ENCODE peak calls at places on chromosomes 1 and 21, in four cellular contexts. V is gastrocnemius medialis, Z is neural progenitor cell, B is BE2C. H is an unnamed sample.

GRCh38 chr1:28246427-28246832 is 10.5 kb downstream of the ATP5IF1 start:
- DNase-seq in V (no peak), B (no peak), Z (no peak), H (no peak)

GRCh38 chr1:8797230-8797629 is 20.2 kb downstream of the RERE start:
- DNase-seq in Z (no peak), B (no peak), V (no peak), H (no peak)

GRCh38 chr21:31714741-31715365 is 17.1 kb downstream of the SCAF4 start:
- DNase-seq in Z (no peak), V (no peak), B (no peak), H (no peak)

GRCh38 chr1:44031051-44031899 is at the start of gene SLC6A9:
- DNase-seq in V (no peak), B (peak; percentile 24), Z (peak; percentile 86), H (no peak)

GRCh38 chr1:119978018-119978505 is 81.7 kb upstream of the ADAM30 start:
- DNase-seq in B (no peak), V (no peak), Z (no peak), H (no peak)

GRCh38 chr1:244212792-244213475 is 161.9 kb downstream of the ZBTB18 start:
- DNase-seq in V (no peak), Z (no peak), B (no peak), H (no peak)

GRCh38 chr1:33515112-33515511 is 42.7 kb downstream of the ZSCAN20 start:
- DNase-seq in Z (no peak), V (no peak), B (no peak), H (no peak)

GRCh38 chr1:67645495-67646144 is 39.4 kb upstream of the GADD45A start:
- DNase-seq in V (peak; percentile 13), Z (peak; percentile 49), B (peak; percentile 69), H (peak; percentile 78)

GRCh38 chr1:91450260-91450659 is 45.6 kb upstream of the HFM1 start:
- DNase-seq in B (no peak), Z (no peak), V (no peak), H (no peak)

GRCh38 chr1:20069932-20070331 is at the start of gene PLA2G5:
- DNase-seq in B (no peak), V (peak; percentile 18), Z (peak; percentile 26), H (peak; percentile 92)

GRCh38 chr1:219149185-219149584 is 24.5 kb upstream of the LYPLAL1 start:
- DNase-seq in B (no peak), Z (no peak), V (no peak), H (no peak)

GRCh38 chr1:163170331-163170730 is 32.4 kb downstream of the RGS5 start:
- DNase-seq in B (no peak), V (no peak), Z (no peak), H (no peak)

GRCh38 chr1:215459136-215459535 is 108.0 kb upstream of the KCTD3 start:
- DNase-seq in B (no peak), Z (peak; percentile 4), V (no peak), H (no peak)

GRCh38 chr1:35470964-35471613 is 86.1 kb downstream of the KIAA0319L start:
- DNase-seq in Z (peak; percentile 12), B (no peak), V (no peak), H (no peak)

GRCh38 chr1:78840447-78841251 is 165.9 kb downstream of the ADGRL4 start:
- DNase-seq in Z (peak; percentile 68), V (no peak), B (no peak), H (no peak)

GRCh38 chr1:78843111-78843908 is 163.2 kb downstream of the ADGRL4 start:
- DNase-seq in Z (no peak), B (no peak), V (no peak), H (no peak)

GRCh38 chr1:78834201-78834741 is 172.3 kb downstream of the ADGRL4 start:
- DNase-seq in B (no peak), Z (no peak), V (no peak), H (no peak)

GRCh38 chr1:78836736-78837135 is 169.8 kb downstream of the ADGRL4 start:
- DNase-seq in V (no peak), B (no peak), Z (no peak), H (no peak)

GRCh38 chr1:78839704-78840277 is 166.7 kb downstream of the ADGRL4 start:
- DNase-seq in B (no peak), Z (peak; percentile 60), V (no peak), H (no peak)
- TF ChIP-seq CTCF in B (peak; percentile 40), Z (peak; percentile 86), V (peak; percentile 46), H (no peak)

DNA sequence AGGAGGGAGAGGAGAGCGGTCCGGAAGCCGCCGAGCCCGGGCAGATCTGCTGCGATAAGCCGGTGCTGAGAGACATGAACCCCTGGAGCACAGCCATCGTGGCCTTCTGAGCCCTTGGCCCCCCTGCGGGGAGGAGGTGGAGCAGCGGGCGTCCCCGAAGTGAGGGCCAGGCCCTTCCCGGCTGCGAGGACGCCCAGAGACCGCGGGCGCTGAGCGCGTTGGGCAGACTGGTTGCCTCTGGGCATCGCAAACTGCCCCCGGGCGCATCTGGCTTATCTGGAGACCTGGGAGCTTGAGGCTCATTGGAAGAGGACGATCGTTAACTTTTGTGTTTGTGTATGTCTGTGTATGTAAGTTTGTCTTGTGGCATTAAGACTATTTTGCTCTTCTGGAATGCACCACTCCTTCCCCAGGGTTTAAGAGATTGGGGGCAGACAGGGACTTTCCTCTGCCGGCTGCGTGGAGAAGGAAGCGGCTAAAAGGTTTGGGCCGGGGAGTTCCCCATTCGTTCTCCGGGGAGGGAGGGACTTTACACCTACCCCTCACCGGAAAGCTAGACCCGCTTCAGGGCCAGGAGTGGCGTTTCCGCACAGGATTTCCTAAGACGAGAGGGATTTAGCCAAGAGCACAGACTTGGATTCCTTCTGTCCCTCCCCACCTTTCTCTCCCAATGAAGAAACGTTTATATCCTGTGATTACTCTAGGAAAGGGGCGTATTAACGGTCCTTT is 1.4 kb downstream of the IER5 start:
- DNase-seq in B (peak; percentile 68), V (peak; percentile 75), Z (peak; percentile 76), H (peak; percentile 71)
- H3K9me3 ChIP-seq in B (no peaks in the 10 kb centered on the region), V (no peaks in the 10 kb centered on the region), Z (no peaks in the 10 kb centered on the region), H (no peaks in the 10 kb centered on the region)

DNA sequence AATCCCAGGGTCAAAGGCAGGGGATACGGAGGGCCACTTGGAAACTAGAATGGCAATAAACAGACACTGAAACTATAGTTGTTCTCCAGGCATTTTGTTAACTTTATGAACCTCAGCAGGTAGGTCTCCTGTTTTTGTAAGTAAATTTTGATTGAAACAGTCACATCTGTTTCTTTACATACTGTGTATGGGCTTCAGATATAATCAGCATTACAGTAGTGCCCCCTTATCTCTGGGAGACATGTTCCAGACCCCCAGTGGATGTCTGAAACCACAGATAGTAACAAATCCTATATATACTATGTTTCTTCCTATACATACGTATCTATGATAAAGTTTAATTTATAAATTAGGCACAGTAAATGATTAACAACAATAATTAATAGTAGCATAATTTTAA is 11.5 kb downstream of the STIL start:
- DNase-seq in Z (no peak), V (no peak), B (no peak), H (no peak)
- TF ChIP-seq CTCF in Z (no peak), V (no peak), B (no peak), H (no peak)

GRCh38 chr1:48329489-48329888 is 107.0 kb downstream of the SLC5A9 start:
- DNase-seq in Z (no peak), V (no peak), B (no peak), H (no peak)
- H3K9me3 ChIP-seq in Z (no peaks in the 10 kb centered on the region), V (peaks cover 10% of the 10 kb centered on the region), B (no peaks in the 10 kb centered on the region), H (no peaks in the 10 kb centered on the region)

DNA sequence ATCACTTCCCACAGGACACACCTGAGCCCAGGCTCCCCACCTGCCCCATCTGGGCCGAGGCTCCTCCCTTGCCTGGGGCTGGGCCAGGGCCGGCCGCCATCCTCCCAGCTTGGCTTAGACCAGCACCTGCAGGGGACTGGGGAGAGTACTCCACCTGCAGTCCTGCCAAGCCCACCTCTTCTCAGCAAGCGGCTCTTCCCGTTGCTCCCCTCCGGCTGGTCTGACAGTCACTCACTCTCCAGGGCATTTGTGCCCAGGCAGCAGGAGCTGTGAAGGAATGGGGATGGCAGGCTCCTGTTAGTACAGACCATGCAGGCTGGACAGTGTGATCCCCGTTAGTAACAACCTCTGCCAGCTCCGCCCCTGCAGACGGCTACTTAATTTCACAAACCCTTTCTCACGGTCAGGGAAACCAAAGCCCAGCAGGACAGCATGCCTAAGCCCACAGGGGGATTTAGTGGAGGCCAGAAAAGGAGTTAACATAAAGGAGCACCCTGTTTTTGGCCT is at the start of gene FYB2:
- DNase-seq in B (no peak), Z (peak; percentile 78), V (peak; percentile 4), H (no peak)
- TF ChIP-seq CTCF in B (no peak), Z (no peak), V (no peak), H (no peak)

DNA sequence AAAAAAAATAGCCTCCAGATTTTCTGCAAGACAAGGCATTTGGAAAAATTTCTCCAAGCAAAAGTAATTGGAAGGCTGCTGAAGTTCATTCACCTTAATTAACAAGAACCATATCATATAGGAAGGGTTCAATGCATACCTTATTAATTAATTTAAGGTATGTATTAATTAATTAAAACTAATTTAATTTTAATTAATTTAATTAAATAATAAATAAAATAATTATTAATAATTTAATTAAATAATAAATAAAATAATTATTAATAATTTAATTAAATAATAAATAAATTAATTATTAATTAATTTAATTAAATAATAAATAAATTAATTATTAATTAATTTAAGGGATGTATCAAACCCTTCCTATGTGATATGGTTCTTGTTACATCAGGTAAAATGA is 7.9 kb downstream of the OR2L13 start:
- DNase-seq in V (no peak), B (no peak), Z (no peak), H (no peak)
- H3K9me3 ChIP-seq in V (no peaks in the 10 kb centered on the region), B (no peaks in the 10 kb centered on the region), Z (peaks cover 43% of the 10 kb centered on the region), H (no peaks in the 10 kb centered on the region)

DNA sequence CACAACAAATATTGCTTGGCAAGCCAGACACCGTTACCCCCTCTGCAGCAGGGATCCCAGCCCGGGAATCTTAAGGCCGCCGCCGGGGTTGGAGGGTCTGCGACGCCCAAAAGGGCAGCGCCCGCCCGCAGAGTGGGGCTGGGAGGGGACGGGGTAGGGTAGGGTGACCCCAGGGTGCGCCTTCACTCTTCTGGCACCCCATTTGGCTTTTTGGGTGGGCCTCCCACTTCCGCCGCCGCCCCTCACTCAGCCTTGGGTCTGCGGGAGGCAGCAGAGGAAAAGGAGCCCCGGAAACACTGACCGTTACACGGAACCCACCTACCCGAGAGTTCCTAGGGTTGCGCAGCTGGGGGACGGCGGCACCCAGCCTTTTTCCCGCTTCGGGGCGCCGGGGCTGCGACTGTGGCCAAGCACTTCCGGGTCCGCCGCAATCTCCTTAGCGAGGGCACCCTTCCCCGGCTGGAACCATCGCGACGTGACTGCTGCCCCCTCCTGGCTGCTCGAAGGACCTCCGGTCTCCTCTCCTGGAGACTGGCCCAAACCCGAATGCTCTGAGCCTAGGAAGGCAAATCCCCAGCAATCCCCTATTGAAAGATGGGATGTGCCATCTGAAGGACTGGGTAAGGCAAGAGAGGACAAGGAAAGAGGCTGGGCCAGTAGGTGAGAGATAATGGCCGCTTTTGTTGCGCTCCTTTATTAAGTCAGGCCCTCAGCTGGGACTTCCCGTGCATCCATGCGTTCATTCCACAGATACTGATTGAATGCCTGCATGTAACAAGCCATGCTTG is at the start of gene PIGC:
- DNase-seq in V (peak; percentile 81), Z (peak; percentile 93), B (peak; percentile 93), H (peak; percentile 92)
- TF ChIP-seq CTCF in V (peak; percentile 67), Z (peak; percentile 84), B (peak; percentile 87), H (peak; percentile 76)